ENCODE peak calls at places on chromosomes 11 and 22, in ten cellular contexts. M is mammary epithelial cell, V is heart right ventricle, W is heart left ventricle, K is GM23248, O is stomach, Q is A549, B is tibial nerve, I is tibial artery, X is SJCRH30. R is an unnamed sample.

GRCh38 chr11:66359662-66360087 is 11.9 kb downstream of the SLC29A2 start:
- DNase-seq in M (no peak), V (no peak), W (no peak), K (no peak), O (no peak), Q (no peak), B (no peak), I (no peak), X (no peak), R (no peak)

GRCh38 chr11:2419638-2420501 is 19.3 kb downstream of the TSSC4 start:
- DNase-seq in M (peak; percentile 22), V (peak; percentile 82), W (peak; percentile 75), K (peak; percentile 89), O (peak; percentile 84), Q (peak; percentile 85), B (peak; percentile 76), I (peak; percentile 75), X (peak; percentile 76), R (peak; percentile 85)

GRCh38 chr11:797300-798092 is 585 bp downstream of the SLC25A22 start:
- DNase-seq in M (peak; percentile 71), V (peak; percentile 67), W (peak; percentile 76), K (peak; percentile 93), O (peak; percentile 60), Q (peak; percentile 80), B (peak; percentile 48), I (peak; percentile 74), X (peak; percentile 94), R (peak; percentile 84)

GRCh38 chr11:76977791-76978190 is 56.4 kb upstream of the B3GNT6 start:
- DNase-seq in M (no peak), V (no peak), W (no peak), K (no peak), O (no peak), Q (no peak), B (no peak), I (no peak), X (no peak), R (no peak)

GRCh38 chr22:49290286-49290685 is 537.4 kb downstream of the BRD1 start:
- DNase-seq in M (no peak), V (no peak), W (no peak), K (no peak), O (no peak), Q (no peak), B (peak; percentile 8), I (peak; percentile 7), X (no peak), R (no peak)

GRCh38 chr11:2738551-2739431 is 39.0 kb upstream of the KCNQ1OT1 start:
- DNase-seq in M (no peak), V (peak; percentile 10), W (no peak), K (no peak), O (no peak), Q (no peak), B (no peak), I (no peak), X (no peak), R (no peak)

GRCh38 chr11:115578275-115578674 is 74.1 kb upstream of the CADM1 start:
- DNase-seq in M (no peak), V (no peak), W (no peak), K (no peak), O (no peak), Q (no peak), B (no peak), I (no peak), X (no peak), R (no peak)

GRCh38 chr22:44538071-44538470 is 40.0 kb upstream of the RTL6 start:
- DNase-seq in M (peak; percentile 21), V (no peak), W (no peak), K (peak; percentile 88), O (no peak), Q (peak; percentile 36), B (no peak), I (no peak), X (no peak), R (no peak)

GRCh38 chr22:47165338-47165931 is 403.0 kb downstream of the TBC1D22A start:
- DNase-seq in M (no peak), V (peak; percentile 6), W (peak; percentile 16), K (no peak), O (no peak), Q (no peak), B (peak; percentile 4), I (peak; percentile 3), X (no peak), R (peak; percentile 28)
- H3K27ac ChIP-seq in M (no peak overlapping the region), V (no peak overlapping the region), W (no peak overlapping the region), K (no peak overlapping the region), O (no peak overlapping the region), Q (no peak overlapping the region), B (no peak overlapping the region), I (no peak overlapping the region), X (no peak overlapping the region), R (no peak overlapping the region)

GRCh38 chr11:82732734-82733443 is 775 bp downstream of the FAM181B start:
- DNase-seq in M (no peak), V (peak; percentile 21), W (no peak), K (peak; percentile 18), O (no peak), Q (no peak), B (no peak), I (no peak), X (no peak), R (no peak)

GRCh38 chr11:82730286-82730685 is 3.4 kb downstream of the FAM181B start:
- DNase-seq in M (peak; percentile 18), V (no peak), W (no peak), K (no peak), O (no peak), Q (no peak), B (no peak), I (no peak), X (no peak), R (no peak)

GRCh38 chr11:82733444-82734119 is at the start of gene FAM181B:
- DNase-seq in M (peak; percentile 32), V (peak; percentile 55), W (peak; percentile 45), K (peak; percentile 44), O (peak; percentile 38), Q (peak; percentile 11), B (peak; percentile 37), I (peak; percentile 59), X (no peak), R (no peak)

GRCh38 chr11:82732348-82732733 is 1.3 kb downstream of the FAM181B start:
- DNase-seq in M (no peak), V (no peak), W (no peak), K (no peak), O (no peak), Q (no peak), B (no peak), I (no peak), X (no peak), R (no peak)

GRCh38 chr11:82731691-82732277 is 1.9 kb downstream of the FAM181B start:
- DNase-seq in M (no peak), V (no peak), W (no peak), K (no peak), O (no peak), Q (no peak), B (no peak), I (no peak), X (no peak), R (no peak)
- H3K27ac ChIP-seq in M (no peak overlapping the region), V (no peak overlapping the region), W (no peak overlapping the region), K (no peak overlapping the region), O (no peak overlapping the region), Q (no peak overlapping the region), B (peak overlapping the region; percentile 77), I (no peak overlapping the region), X (no peak overlapping the region), R (no peak overlapping the region)

DNA sequence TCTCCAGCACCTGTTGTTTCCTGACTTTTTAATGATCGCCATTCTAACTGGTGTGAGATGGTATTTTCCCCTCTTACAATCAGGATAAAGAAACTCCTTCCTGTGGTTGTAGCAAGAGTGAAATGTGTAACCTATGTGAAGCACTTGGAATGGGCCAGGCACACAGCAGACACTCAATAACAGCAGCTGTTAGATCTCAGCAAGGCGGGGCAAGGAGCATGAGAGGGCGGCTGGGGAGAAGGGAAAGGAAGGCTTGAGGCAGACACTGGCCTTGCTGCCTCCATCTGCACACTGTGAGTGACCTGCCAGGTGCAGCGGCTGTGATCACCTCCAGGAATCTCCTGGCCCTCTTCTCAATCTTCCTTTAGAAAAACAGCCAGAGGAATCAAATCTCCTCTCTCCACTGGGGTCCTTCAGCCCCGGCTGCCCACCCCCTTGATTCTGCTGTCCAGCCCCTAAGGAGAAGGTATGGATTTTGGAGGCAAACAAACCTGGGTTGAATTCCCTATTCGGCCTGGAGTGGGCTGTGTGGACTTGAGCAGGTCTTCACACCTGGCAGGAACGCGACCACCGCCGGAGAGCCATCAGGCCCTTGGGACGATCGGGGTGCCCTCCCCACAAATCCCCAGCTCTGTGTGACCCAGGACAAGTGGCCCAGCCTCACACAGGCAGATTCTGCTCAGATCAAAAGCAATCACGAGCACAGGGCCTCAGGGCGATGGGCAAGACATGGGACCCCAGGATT is 49.0 kb downstream of the RPUSD4 start:
- DNase-seq in M (no peak), V (no peak), W (no peak), K (peak; percentile 29), O (no peak), Q (no peak), B (no peak), I (no peak), X (peak; percentile 49), R (no peak)
- H3K27ac ChIP-seq in M (no peak overlapping the region), V (no peak overlapping the region), W (no peak overlapping the region), K (peak overlapping the region; percentile 56), O (no peak overlapping the region), Q (no peak overlapping the region), B (no peak overlapping the region), I (no peak overlapping the region), X (no peak overlapping the region), R (no peak overlapping the region)

GRCh38 chr11:65279713-65280459 is 18.1 kb downstream of the POLA2 start:
- DNase-seq in M (peak; percentile 98), V (no peak), W (no peak), K (peak; percentile 96), O (peak; percentile 38), Q (peak; percentile 81), B (no peak), I (no peak), X (peak; percentile 39), R (no peak)

GRCh38 chr11:65275906-65276305 is 14.1 kb downstream of the POLA2 start:
- DNase-seq in M (no peak), V (no peak), W (no peak), K (no peak), O (no peak), Q (no peak), B (no peak), I (no peak), X (no peak), R (no peak)

GRCh38 chr11:65277878-65278277 is 16.1 kb downstream of the POLA2 start:
- DNase-seq in M (no peak), V (no peak), W (no peak), K (no peak), O (no peak), Q (no peak), B (no peak), I (no peak), X (no peak), R (no peak)

GRCh38 chr11:65278351-65278750 is 16.6 kb downstream of the POLA2 start:
- DNase-seq in M (no peak), V (no peak), W (no peak), K (no peak), O (no peak), Q (no peak), B (no peak), I (no peak), X (no peak), R (no peak)

DNA sequence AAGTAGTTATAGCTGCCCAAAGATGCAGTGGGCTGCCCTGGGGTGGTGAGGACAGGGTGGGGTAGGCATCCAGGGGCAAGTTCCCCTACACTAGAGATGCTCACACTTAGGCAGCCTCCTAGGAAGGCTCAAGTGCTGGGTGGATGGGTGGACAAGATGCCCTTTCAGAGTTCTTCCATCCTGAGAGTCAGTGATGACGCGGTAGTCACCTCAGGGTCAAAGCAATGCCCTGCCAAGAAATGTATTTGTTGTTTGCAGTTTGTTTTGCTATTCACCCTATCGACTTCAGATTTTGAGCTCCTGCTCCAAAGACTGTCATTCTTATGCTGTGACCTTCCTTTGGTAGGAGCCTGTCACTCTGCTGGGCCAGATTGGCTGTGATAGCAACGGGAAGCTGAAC is 18.9 kb downstream of the POLA2 start:
- DNase-seq in M (no peak), V (no peak), W (no peak), K (no peak), O (no peak), Q (no peak), B (no peak), I (no peak), X (no peak), R (no peak)
- H3K27ac ChIP-seq in M (peak overlapping the region; percentile 89), V (peak overlapping the region; percentile 63), W (no peak overlapping the region), K (peak overlapping the region; percentile 90), O (no peak overlapping the region), Q (peak overlapping the region; percentile 54), B (peak overlapping the region; percentile 28), I (no peak overlapping the region), X (no peak overlapping the region), R (peak overlapping the region; percentile 32)

R was measured in lower lobe of right lung.